ENCODE peak calls at places on chromosome 6, in eight cellular contexts. R is IMR-90; G is pancreas; J is CD4-positive, CD25-positive, alpha-beta regulatory T cell; S is tibial nerve; Y is suprapubic skin; A is right cardiac atrium; B is CD8-positive, alpha-beta T cell. W is an unnamed sample. For H3K27me3 and H3K4me1, the result is how much of the 10 kb centered on the place peaks cover.

GRCh38 chr6:148758492-148758891 is 11.7 kb downstream of the UST start:
- DNase-seq in R (no peak), G (no peak), J (no peak), S (no peak), Y (no peak), A (no peak), B (no peak), W (no peak)

GRCh38 chr6:41039060-41039998 is at the start of gene UNC5CL:
- DNase-seq in R (no peak), G (peak), J (peak), S (no peak), Y (peak), A (no peak), B (peak), W (peak)

GRCh38 chr6:169452117-169452868 is 198.6 kb upstream of the THBS2 start:
- DNase-seq in R (peak), G (no peak), J (no peak), S (peak), Y (peak), A (peak), B (no peak), W (no peak)

GRCh38 chr6:14618759-14619418 is 501.3 kb downstream of the CD83 start:
- DNase-seq in R (no peak), G (no peak), J (no peak), S (no peak), Y (no peak), A (no peak), B (no peak), W (no peak)

GRCh38 chr6:2480267-2480966 is 235.0 kb upstream of the GMDS start:
- DNase-seq in R (no peak), G (no peak), J (no peak), S (no peak), Y (no peak), A (peak), B (no peak), W (no peak)

GRCh38 chr6:129890164-129890563 is 29.0 kb upstream of the TMEM244 start:
- DNase-seq in R (peak), G (no peak), J (no peak), S (no peak), Y (no peak), A (no peak), B (no peak), W (no peak)

GRCh38 chr6:3312604-3313167 is 53.9 kb downstream of the PSMG4 start:
- DNase-seq in R (no peak), G (no peak), J (no peak), S (no peak), Y (no peak), A (peak), B (no peak), W (no peak)

GRCh38 chr6:139149383-139149782 is 14.5 kb downstream of the HECA start:
- DNase-seq in R (peak), G (no peak), J (no peak), S (no peak), Y (no peak), A (no peak), B (no peak), W (no peak)

GRCh38 chr6:169665289-169665688 is 36.5 kb downstream of the WDR27 start:
- DNase-seq in R (no peak), G (no peak), J (no peak), S (no peak), Y (no peak), A (no peak), B (no peak), W (no peak)

GRCh38 chr6:138765896-138766487 is 7.6 kb upstream of the CCDC28A start:
- DNase-seq in R (peak), G (no peak), J (peak), S (no peak), Y (no peak), A (no peak), B (no peak), W (peak)

GRCh38 chr6:3228791-3229565 is 1.5 kb upstream of the TUBB2B start:
- DNase-seq in R (no peak), G (no peak), J (peak), S (no peak), Y (no peak), A (peak), B (peak), W (peak)

GRCh38 chr6:107460074-107460631 is 789 bp upstream of the PDSS2 start:
- DNase-seq in R (peak), G (no peak), J (no peak), S (no peak), Y (no peak), A (no peak), B (no peak), W (no peak)

GRCh38 chr6:158850807-158851115 is 31.6 kb upstream of the EZR start:
- DNase-seq in R (peak), G (no peak), J (no peak), S (no peak), Y (no peak), A (no peak), B (no peak), W (no peak)

GRCh38 chr6:11343963-11344714 is 111.7 kb upstream of the NEDD9 start:
- DNase-seq in R (no peak), G (no peak), J (no peak), S (no peak), Y (no peak), A (no peak), B (no peak), W (no peak)

GRCh38 chr6:5471044-5471443 is 209.7 kb downstream of the FARS2 start:
- DNase-seq in R (peak), G (peak), J (peak), S (peak), Y (no peak), A (peak), B (peak), W (peak)

GRCh38 chr6:125107048-125107447 is 46.5 kb upstream of the TPD52L1 start:
- DNase-seq in R (no peak), G (no peak), J (no peak), S (no peak), Y (no peak), A (no peak), B (no peak), W (no peak)

DNA sequence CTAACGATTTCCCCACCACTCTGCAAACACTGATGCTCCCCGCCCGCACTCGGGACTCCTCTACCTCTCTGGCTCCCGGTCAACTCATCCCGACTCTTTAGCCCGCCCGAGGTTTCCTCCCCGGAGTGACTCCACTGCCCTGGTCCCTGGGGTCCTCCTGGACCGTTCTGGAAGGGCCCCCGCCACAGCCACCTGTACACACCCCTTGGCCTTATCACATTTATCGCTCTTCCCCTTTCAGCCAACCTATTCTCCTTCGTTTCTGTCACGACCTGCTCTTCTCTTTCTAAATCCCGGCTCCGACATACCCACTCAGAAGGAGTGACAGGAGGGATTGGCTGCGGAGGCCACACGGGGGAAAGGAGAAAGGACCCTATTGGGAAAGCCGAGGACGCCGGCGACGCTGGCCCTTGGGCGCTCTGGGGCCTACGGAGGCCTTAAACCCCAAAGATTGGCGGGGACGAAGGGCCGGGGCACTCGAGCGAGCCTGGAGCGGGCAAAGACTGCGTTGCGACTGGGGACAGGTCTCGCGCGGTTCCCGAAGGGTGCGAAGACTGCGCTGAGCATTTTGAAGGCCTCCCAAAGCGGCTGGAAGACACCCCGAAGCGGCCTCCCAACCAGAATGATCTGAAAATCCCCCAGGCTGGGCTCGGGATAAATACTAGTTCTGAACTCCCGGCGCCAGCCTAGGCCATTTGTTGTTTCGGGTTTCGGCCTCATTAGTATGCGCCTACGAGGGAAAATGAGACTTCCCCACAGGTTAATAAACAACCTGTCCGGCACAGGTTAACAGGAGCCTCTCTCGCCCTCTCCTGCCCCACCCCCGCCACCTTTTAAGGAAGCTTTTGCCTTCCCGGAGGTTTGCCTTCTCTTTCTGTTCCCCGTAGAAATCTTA is 9.2 kb downstream of the SIM1 start:
- DNase-seq in R (no peak), G (peak), J (no peak), S (no peak), Y (no peak), A (peak), B (no peak), W (no peak)
- H3K27me3 ChIP-seq in R (half or more), G (under half), J (half or more), S (under half), Y (half or more), A (under half), B (half or more), W (under half)

GRCh38 chr6:34316442-34317171 is 67.8 kb upstream of the SMIM29 start:
- DNase-seq in R (no peak), G (no peak), J (no peak), S (no peak), Y (no peak), A (no peak), B (no peak), W (no peak)
- H3K4me1 ChIP-seq in R (under half), G (under half), J (under half), S (under half), Y (under half), A (under half), B (under half), W (under half)

DNA sequence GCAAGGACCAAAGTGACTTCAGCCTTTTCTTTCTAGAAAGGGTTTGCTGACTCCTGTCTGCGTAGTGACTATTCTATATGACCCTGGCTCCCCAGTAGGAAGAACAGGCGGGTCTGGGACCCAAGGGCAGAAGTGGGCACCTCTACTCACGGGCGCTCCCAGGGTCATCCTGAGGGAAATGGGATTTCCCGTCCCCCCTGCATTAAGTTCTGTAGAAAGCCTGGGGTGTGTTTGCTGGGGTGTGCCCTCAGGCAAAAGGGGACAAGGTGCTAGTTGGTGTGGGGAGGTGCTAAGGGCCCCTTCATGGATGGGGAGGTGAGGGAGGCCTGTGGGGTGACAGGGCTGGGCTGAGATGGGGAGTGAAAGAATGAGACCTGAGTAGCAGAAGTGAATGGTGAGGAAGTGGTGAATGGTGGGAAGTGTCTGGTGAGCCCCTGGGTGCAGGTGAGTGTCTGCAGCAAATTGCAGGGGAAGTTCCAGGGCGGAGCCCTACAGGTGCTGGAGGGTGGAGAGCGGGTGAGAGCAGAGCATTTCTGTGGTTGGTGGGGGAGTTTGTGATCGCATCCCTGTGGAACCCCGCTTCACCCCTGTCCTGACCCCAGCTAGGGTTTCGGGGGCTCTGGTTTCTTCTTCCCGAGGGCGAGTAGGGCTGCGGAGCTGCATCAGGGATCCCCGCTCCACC is 21.1 kb downstream of the RAET1L start:
- DNase-seq in R (no peak), G (no peak), J (peak), S (no peak), Y (no peak), A (no peak), B (no peak), W (no peak)
- H3K27me3 ChIP-seq in R (half or more), G (under half), J (under half), S (under half), Y (half or more), A (under half), B (under half), W (under half)

GRCh38 chr6:45966797-45967196 is 48.9 kb downstream of the CLIC5 start:
- DNase-seq in R (no peak), G (no peak), J (no peak), S (no peak), Y (no peak), A (no peak), B (no peak), W (no peak)

GRCh38 chr6:45966340-45966739 is 49.3 kb downstream of the CLIC5 start:
- DNase-seq in R (no peak), G (no peak), J (no peak), S (no peak), Y (no peak), A (no peak), B (no peak), W (no peak)

GRCh38 chr6:45965007-45965406 is 50.7 kb downstream of the CLIC5 start:
- DNase-seq in R (no peak), G (no peak), J (no peak), S (no peak), Y (no peak), A (no peak), B (no peak), W (no peak)

GRCh38 chr6:45965787-45966186 is 49.9 kb downstream of the CLIC5 start:
- DNase-seq in R (peak), G (no peak), J (no peak), S (no peak), Y (no peak), A (no peak), B (no peak), W (no peak)

DNA sequence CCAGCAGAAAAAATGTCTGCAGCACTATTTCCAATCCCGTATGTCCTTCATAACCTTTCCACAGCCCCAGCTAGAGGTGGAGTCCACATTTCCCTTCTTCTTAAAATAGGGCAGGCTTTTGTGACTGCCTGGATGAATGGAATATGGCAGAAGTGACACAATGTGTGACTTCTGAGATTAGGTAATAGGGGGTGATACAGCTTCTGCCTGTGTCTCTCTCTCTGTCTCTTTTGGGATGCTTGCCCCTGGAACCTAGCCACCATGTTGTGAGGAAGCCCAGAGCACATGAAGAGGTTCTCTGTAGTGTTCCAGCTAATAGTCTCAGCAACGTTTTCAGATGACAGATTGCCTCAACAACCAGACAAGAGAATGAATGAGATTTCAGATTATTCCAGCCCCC is 51.4 kb downstream of the CLIC5 start:
- DNase-seq in R (no peak), G (no peak), J (no peak), S (no peak), Y (no peak), A (no peak), B (no peak), W (no peak)
- H3K4me1 ChIP-seq in R (under half), G (under half), J (under half), S (under half), Y (under half), A (under half), B (under half), W (under half)

GRCh38 chr6:50714487-50715379 is 1.4 kb downstream of the TFAP2D start:
- DNase-seq in R (no peak), G (no peak), J (no peak), S (no peak), Y (no peak), A (no peak), B (no peak), W (no peak)

GRCh38 chr6:50713977-50714486 is 706 bp downstream of the TFAP2D start:
- DNase-seq in R (no peak), G (no peak), J (no peak), S (no peak), Y (no peak), A (no peak), B (no peak), W (no peak)

GRCh38 chr6:50712291-50712690 is 1.0 kb upstream of the TFAP2D start:
- DNase-seq in R (no peak), G (no peak), J (no peak), S (no peak), Y (no peak), A (no peak), B (no peak), W (no peak)

GRCh38 chr6:50711686-50712085 is 1.6 kb upstream of the TFAP2D start:
- DNase-seq in R (no peak), G (no peak), J (no peak), S (no peak), Y (no peak), A (no peak), B (no peak), W (no peak)

GRCh38 chr6:50713226-50713625 is at the start of gene TFAP2D:
- DNase-seq in R (no peak), G (no peak), J (no peak), S (no peak), Y (no peak), A (no peak), B (no peak), W (no peak)
- H3K27me3 ChIP-seq in R (under half), G (under half), J (under half), S (under half), Y (half or more), A (under half), B (under half), W (under half)

GRCh38 chr6:7953753-7954152 is 43.2 kb upstream of the TXNDC5 start:
- DNase-seq in R (no peak), G (no peak), J (no peak), S (no peak), Y (no peak), A (no peak), B (no peak), W (no peak)
- H3K4me1 ChIP-seq in R (under half), G (under half), J (under half), S (under half), Y (under half), A (under half), B (under half), W (under half)

GRCh38 chr6:112910256-112910655 is 563.1 kb downstream of the RFPL4B start:
- DNase-seq in R (peak), G (no peak), J (no peak), S (no peak), Y (no peak), A (no peak), B (no peak), W (no peak)

GRCh38 chr6:112912351-112913101 is 565.4 kb downstream of the RFPL4B start:
- DNase-seq in R (peak), G (no peak), J (no peak), S (no peak), Y (no peak), A (no peak), B (no peak), W (peak)

GRCh38 chr6:112906737-112907136 is 559.6 kb downstream of the RFPL4B start:
- DNase-seq in R (peak), G (no peak), J (no peak), S (no peak), Y (no peak), A (peak), B (no peak), W (no peak)

GRCh38 chr6:112909781-112910180 is 562.7 kb downstream of the RFPL4B start:
- DNase-seq in R (peak), G (no peak), J (no peak), S (no peak), Y (no peak), A (no peak), B (no peak), W (no peak)

GRCh38 chr6:112911949-112912348 is 564.8 kb downstream of the RFPL4B start:
- DNase-seq in R (no peak), G (no peak), J (no peak), S (no peak), Y (no peak), A (peak), B (no peak), W (no peak)
- H3K27me3 ChIP-seq in R (under half), G (under half), J (under half), S (under half), Y (under half), A (under half), B (under half), W (under half)

GRCh38 chr6:137223370-137224131 is 4.4 kb upstream of the IFNGR1 start:
- DNase-seq in R (peak), G (no peak), J (no peak), S (no peak), Y (no peak), A (no peak), B (no peak), W (no peak)
- H3K4me1 ChIP-seq in R (under half), G (under half), J (under half), S (under half), Y (half or more), A (under half), B (under half), W (under half)

GRCh38 chr6:43766964-43767461 is 3.0 kb upstream of the VEGFA start:
- DNase-seq in R (no peak), G (no peak), J (no peak), S (no peak), Y (no peak), A (no peak), B (no peak), W (no peak)
- H3K27me3 ChIP-seq in R (under half), G (under half), J (under half), S (under half), Y (under half), A (under half), B (under half), W (under half)

W was measured in HAP-1.